ENCODE peak calls at places on chromosome 10, in eight cellular contexts. One of them, this sample, is unnamed.

GRCh38 chr10:84194424-84195043 is at the start of gene CDHR1:
- DNase-seq in amniotic epithelial cell: no peak
- DNase-seq in posterior vena cava: no peak
- DNase-seq in activated naive CD8-positive, alpha-beta T cell treated with anti-CD3 and anti-CD28 coated beads, Interleukin-2, amount 10 ng/mL, durations not matched to agents 7 days and 5 days: peak; percentile 64
- DNase-seq in D341Med: peak; percentile 80
- DNase-seq in neural crest cell: peak; percentile 26
- DNase-seq in activated CD4-positive, alpha-beta T cell treated with anti-CD3 and anti-CD28 coated beads, Interleukin-2, amount 10 ng/mL, durations not matched to agents 7 days and 5 days: peak; percentile 36
- DNase-seq in tibial nerve: no peak
- DNase-seq in this sample: no peak

GRCh38 chr10:102393411-102394078 is 2.0 kb upstream of the NFKB2 start:
- DNase-seq in amniotic epithelial cell: no peak
- DNase-seq in posterior vena cava: no peak
- DNase-seq in activated naive CD8-positive, alpha-beta T cell treated with anti-CD3 and anti-CD28 coated beads, Interleukin-2, amount 10 ng/mL, durations not matched to agents 7 days and 5 days: no peak
- DNase-seq in D341Med: no peak
- DNase-seq in neural crest cell: no peak
- DNase-seq in activated CD4-positive, alpha-beta T cell treated with anti-CD3 and anti-CD28 coated beads, Interleukin-2, amount 10 ng/mL, durations not matched to agents 7 days and 5 days: no peak
- DNase-seq in tibial nerve: no peak
- DNase-seq in this sample: no peak

GRCh38 chr10:52391927-52392602 is 78.0 kb downstream of the DKK1 start:
- DNase-seq in amniotic epithelial cell: no peak
- DNase-seq in posterior vena cava: no peak
- DNase-seq in activated naive CD8-positive, alpha-beta T cell treated with anti-CD3 and anti-CD28 coated beads, Interleukin-2, amount 10 ng/mL, durations not matched to agents 7 days and 5 days: no peak
- DNase-seq in D341Med: no peak
- DNase-seq in neural crest cell: no peak
- DNase-seq in activated CD4-positive, alpha-beta T cell treated with anti-CD3 and anti-CD28 coated beads, Interleukin-2, amount 10 ng/mL, durations not matched to agents 7 days and 5 days: no peak
- DNase-seq in tibial nerve: no peak
- DNase-seq in this sample: no peak

GRCh38 chr10:15245530-15245929 is 77.0 kb upstream of the NMT2 start:
- DNase-seq in amniotic epithelial cell: no peak
- DNase-seq in posterior vena cava: no peak
- DNase-seq in activated naive CD8-positive, alpha-beta T cell treated with anti-CD3 and anti-CD28 coated beads, Interleukin-2, amount 10 ng/mL, durations not matched to agents 7 days and 5 days: peak; percentile 44
- DNase-seq in D341Med: peak; percentile 54
- DNase-seq in neural crest cell: no peak
- DNase-seq in activated CD4-positive, alpha-beta T cell treated with anti-CD3 and anti-CD28 coated beads, Interleukin-2, amount 10 ng/mL, durations not matched to agents 7 days and 5 days: no peak
- DNase-seq in tibial nerve: no peak
- DNase-seq in this sample: no peak

GRCh38 chr10:131195552-131196159 is 115.9 kb downstream of the TCERG1L start:
- DNase-seq in amniotic epithelial cell: no peak
- DNase-seq in posterior vena cava: peak; percentile 67
- DNase-seq in activated naive CD8-positive, alpha-beta T cell treated with anti-CD3 and anti-CD28 coated beads, Interleukin-2, amount 10 ng/mL, durations not matched to agents 7 days and 5 days: no peak
- DNase-seq in D341Med: no peak
- DNase-seq in neural crest cell: no peak
- DNase-seq in activated CD4-positive, alpha-beta T cell treated with anti-CD3 and anti-CD28 coated beads, Interleukin-2, amount 10 ng/mL, durations not matched to agents 7 days and 5 days: no peak
- DNase-seq in tibial nerve: no peak
- DNase-seq in this sample: no peak

GRCh38 chr10:110850990-110851389 is 20.7 kb upstream of the PDCD4 start:
- DNase-seq in amniotic epithelial cell: peak; percentile 66
- DNase-seq in posterior vena cava: no peak
- DNase-seq in activated naive CD8-positive, alpha-beta T cell treated with anti-CD3 and anti-CD28 coated beads, Interleukin-2, amount 10 ng/mL, durations not matched to agents 7 days and 5 days: no peak
- DNase-seq in D341Med: no peak
- DNase-seq in neural crest cell: no peak
- DNase-seq in activated CD4-positive, alpha-beta T cell treated with anti-CD3 and anti-CD28 coated beads, Interleukin-2, amount 10 ng/mL, durations not matched to agents 7 days and 5 days: peak; percentile 47
- DNase-seq in tibial nerve: no peak
- DNase-seq in this sample: no peak

GRCh38 chr10:107914450-107915276 is 750.2 kb upstream of the SORCS1 start:
- DNase-seq in amniotic epithelial cell: no peak
- DNase-seq in posterior vena cava: peak; percentile 69
- DNase-seq in activated naive CD8-positive, alpha-beta T cell treated with anti-CD3 and anti-CD28 coated beads, Interleukin-2, amount 10 ng/mL, durations not matched to agents 7 days and 5 days: no peak
- DNase-seq in D341Med: peak; percentile 52
- DNase-seq in neural crest cell: peak; percentile 18
- DNase-seq in activated CD4-positive, alpha-beta T cell treated with anti-CD3 and anti-CD28 coated beads, Interleukin-2, amount 10 ng/mL, durations not matched to agents 7 days and 5 days: no peak
- DNase-seq in tibial nerve: no peak
- DNase-seq in this sample: no peak

GRCh38 chr10:59082249-59082648 is 94.2 kb upstream of the PHYHIPL start:
- DNase-seq in amniotic epithelial cell: no peak
- DNase-seq in posterior vena cava: no peak
- DNase-seq in activated naive CD8-positive, alpha-beta T cell treated with anti-CD3 and anti-CD28 coated beads, Interleukin-2, amount 10 ng/mL, durations not matched to agents 7 days and 5 days: no peak
- DNase-seq in D341Med: no peak
- DNase-seq in neural crest cell: no peak
- DNase-seq in activated CD4-positive, alpha-beta T cell treated with anti-CD3 and anti-CD28 coated beads, Interleukin-2, amount 10 ng/mL, durations not matched to agents 7 days and 5 days: no peak
- DNase-seq in tibial nerve: no peak
- DNase-seq in this sample: no peak

GRCh38 chr10:86164216-86164774 is 202.3 kb downstream of the GRID1 start:
- DNase-seq in amniotic epithelial cell: no peak
- DNase-seq in posterior vena cava: no peak
- DNase-seq in activated naive CD8-positive, alpha-beta T cell treated with anti-CD3 and anti-CD28 coated beads, Interleukin-2, amount 10 ng/mL, durations not matched to agents 7 days and 5 days: no peak
- DNase-seq in D341Med: no peak
- DNase-seq in neural crest cell: no peak
- DNase-seq in activated CD4-positive, alpha-beta T cell treated with anti-CD3 and anti-CD28 coated beads, Interleukin-2, amount 10 ng/mL, durations not matched to agents 7 days and 5 days: no peak
- DNase-seq in tibial nerve: no peak
- DNase-seq in this sample: no peak

GRCh38 chr10:17175551-17175950 is 25.9 kb downstream of the TRDMT1 start:
- DNase-seq in amniotic epithelial cell: peak; percentile 44
- DNase-seq in posterior vena cava: no peak
- DNase-seq in activated naive CD8-positive, alpha-beta T cell treated with anti-CD3 and anti-CD28 coated beads, Interleukin-2, amount 10 ng/mL, durations not matched to agents 7 days and 5 days: no peak
- DNase-seq in D341Med: no peak
- DNase-seq in neural crest cell: no peak
- DNase-seq in activated CD4-positive, alpha-beta T cell treated with anti-CD3 and anti-CD28 coated beads, Interleukin-2, amount 10 ng/mL, durations not matched to agents 7 days and 5 days: no peak
- DNase-seq in tibial nerve: no peak
- DNase-seq in this sample: no peak

This sample was measured in gastrocnemius medialis.